ENCODE peak calls at places on chromosomes 16 and 17, in ten cellular contexts. One of them, this sample, is unnamed.

GRCh38 chr16:88639231-88640038 is 1.1 kb downstream of the IL17C start:
- DNase-seq in GOT3: no peak
- DNase-seq in amniotic stem cell: no peak
- DNase-seq in BE2C: no peak
- DNase-seq in left lung: no peak
- DNase-seq in GM04504: no peak
- DNase-seq in CD4-positive, alpha-beta T cell: no peak
- DNase-seq in AG10803: no peak
- DNase-seq in C1 segment of cervical spinal cord: no peak
- DNase-seq in fibroblast of pulmonary artery: no peak
- DNase-seq in this sample: no peak

GRCh38 chr16:62755938-62756337 is 719.7 kb upstream of the CDH8 start:
- DNase-seq in left lung: no peak
- DNase-seq in fibroblast of pulmonary artery: no peak
- DNase-seq in AG10803: no peak
- DNase-seq in CD4-positive, alpha-beta T cell: no peak
- DNase-seq in BE2C: no peak
- DNase-seq in GM04504: no peak
- DNase-seq in amniotic stem cell: no peak
- DNase-seq in C1 segment of cervical spinal cord: no peak
- DNase-seq in GOT3: no peak
- DNase-seq in this sample: no peak

GRCh38 chr17:45700171-45701090 is 83.7 kb upstream of the CRHR1 start:
- DNase-seq in GM04504: no peak
- DNase-seq in left lung: no peak
- DNase-seq in fibroblast of pulmonary artery: no peak
- DNase-seq in amniotic stem cell: no peak
- DNase-seq in CD4-positive, alpha-beta T cell: no peak
- DNase-seq in GOT3: no peak
- DNase-seq in BE2C: no peak
- DNase-seq in C1 segment of cervical spinal cord: no peak
- DNase-seq in AG10803: no peak
- DNase-seq in this sample: no peak

GRCh38 chr17:28843810-28844137 is 1.2 kb upstream of the FAM222B start:
- DNase-seq in C1 segment of cervical spinal cord: no peak
- DNase-seq in left lung: no peak
- DNase-seq in AG10803: no peak
- DNase-seq in GM04504: no peak
- DNase-seq in CD4-positive, alpha-beta T cell: no peak
- DNase-seq in BE2C: no peak
- DNase-seq in fibroblast of pulmonary artery: no peak
- DNase-seq in GOT3: no peak
- DNase-seq in amniotic stem cell: no peak
- DNase-seq in this sample: no peak

GRCh38 chr17:83075270-83075880 is 4.0 kb upstream of the METRNL start:
- DNase-seq in C1 segment of cervical spinal cord: no peak
- DNase-seq in fibroblast of pulmonary artery: no peak
- DNase-seq in BE2C: no peak
- DNase-seq in left lung: no peak
- DNase-seq in AG10803: no peak
- DNase-seq in GOT3: no peak
- DNase-seq in amniotic stem cell: no peak
- DNase-seq in CD4-positive, alpha-beta T cell: no peak
- DNase-seq in GM04504: no peak
- DNase-seq in this sample: no peak

GRCh38 chr17:67411396-67411795 is 34.3 kb downstream of the PITPNC1 start:
- DNase-seq in BE2C: no peak
- DNase-seq in CD4-positive, alpha-beta T cell: no peak
- DNase-seq in GOT3: no peak
- DNase-seq in amniotic stem cell: no peak
- DNase-seq in AG10803: no peak
- DNase-seq in C1 segment of cervical spinal cord: no peak
- DNase-seq in fibroblast of pulmonary artery: no peak
- DNase-seq in left lung: no peak
- DNase-seq in GM04504: no peak
- DNase-seq in this sample: no peak

GRCh38 chr16:726438-727290 is at the start of the genes CCDC78 and HAGHL:
- DNase-seq in AG10803: peak
- DNase-seq in GM04504: no peak
- DNase-seq in CD4-positive, alpha-beta T cell: no peak
- DNase-seq in BE2C: peak
- DNase-seq in C1 segment of cervical spinal cord: peak
- DNase-seq in fibroblast of pulmonary artery: peak
- DNase-seq in GOT3: no peak
- DNase-seq in amniotic stem cell: no peak
- DNase-seq in left lung: peak
- DNase-seq in this sample: peak

GRCh38 chr17:18959845-18960240 is 7.9 kb downstream of the SLC5A10 start:
- DNase-seq in AG10803: no peak
- DNase-seq in BE2C: no peak
- DNase-seq in GOT3: no peak
- DNase-seq in amniotic stem cell: no peak
- DNase-seq in left lung: no peak
- DNase-seq in CD4-positive, alpha-beta T cell: no peak
- DNase-seq in fibroblast of pulmonary artery: no peak
- DNase-seq in GM04504: no peak
- DNase-seq in C1 segment of cervical spinal cord: no peak
- DNase-seq in this sample: no peak

GRCh38 chr17:81514735-81515529 is 2.3 kb upstream of the ACTG1 start:
- DNase-seq in GOT3: peak
- DNase-seq in left lung: peak
- DNase-seq in fibroblast of pulmonary artery: peak
- DNase-seq in C1 segment of cervical spinal cord: peak
- DNase-seq in amniotic stem cell: peak
- DNase-seq in AG10803: peak
- DNase-seq in GM04504: peak
- DNase-seq in BE2C: peak
- DNase-seq in CD4-positive, alpha-beta T cell: no peak
- DNase-seq in this sample: no peak

GRCh38 chr16:10938321-10938720 is 3.9 kb downstream of the DEXI start:
- DNase-seq in GOT3: no peak
- DNase-seq in amniotic stem cell: no peak
- DNase-seq in C1 segment of cervical spinal cord: no peak
- DNase-seq in BE2C: no peak
- DNase-seq in CD4-positive, alpha-beta T cell: no peak
- DNase-seq in AG10803: no peak
- DNase-seq in left lung: no peak
- DNase-seq in GM04504: no peak
- DNase-seq in fibroblast of pulmonary artery: no peak
- DNase-seq in this sample: no peak

GRCh38 chr17:57823469-57824401 is 26.1 kb downstream of the MRPS23 start:
- DNase-seq in fibroblast of pulmonary artery: peak
- DNase-seq in BE2C: no peak
- DNase-seq in amniotic stem cell: no peak
- DNase-seq in CD4-positive, alpha-beta T cell: no peak
- DNase-seq in left lung: no peak
- DNase-seq in GOT3: no peak
- DNase-seq in AG10803: peak
- DNase-seq in GM04504: no peak
- DNase-seq in C1 segment of cervical spinal cord: no peak
- DNase-seq in this sample: no peak

GRCh38 chr16:82587289-82587688 is 39.5 kb upstream of the CDH13 start:
- DNase-seq in fibroblast of pulmonary artery: no peak
- DNase-seq in left lung: no peak
- DNase-seq in amniotic stem cell: no peak
- DNase-seq in AG10803: no peak
- DNase-seq in BE2C: no peak
- DNase-seq in C1 segment of cervical spinal cord: no peak
- DNase-seq in CD4-positive, alpha-beta T cell: no peak
- DNase-seq in GOT3: no peak
- DNase-seq in GM04504: no peak
- DNase-seq in this sample: no peak

GRCh38 chr16:58022601-58023371 is 2.8 kb upstream of the MMP15 start:
- DNase-seq in GOT3: no peak
- DNase-seq in amniotic stem cell: no peak
- DNase-seq in GM04504: no peak
- DNase-seq in AG10803: peak
- DNase-seq in C1 segment of cervical spinal cord: peak
- DNase-seq in BE2C: peak
- DNase-seq in left lung: peak
- DNase-seq in fibroblast of pulmonary artery: peak
- DNase-seq in CD4-positive, alpha-beta T cell: no peak
- DNase-seq in this sample: no peak

GRCh38 chr17:78677303-78678219 is 100.4 kb upstream of the DNAH17 start:
- DNase-seq in BE2C: no peak
- DNase-seq in AG10803: no peak
- DNase-seq in left lung: no peak
- DNase-seq in fibroblast of pulmonary artery: no peak
- DNase-seq in amniotic stem cell: no peak
- DNase-seq in CD4-positive, alpha-beta T cell: no peak
- DNase-seq in GOT3: no peak
- DNase-seq in GM04504: no peak
- DNase-seq in C1 segment of cervical spinal cord: no peak
- DNase-seq in this sample: no peak

GRCh38 chr17:79534111-79534510 is 76.7 kb downstream of the RBFOX3 start:
- DNase-seq in fibroblast of pulmonary artery: no peak
- DNase-seq in GOT3: no peak
- DNase-seq in amniotic stem cell: no peak
- DNase-seq in CD4-positive, alpha-beta T cell: no peak
- DNase-seq in GM04504: no peak
- DNase-seq in AG10803: no peak
- DNase-seq in C1 segment of cervical spinal cord: no peak
- DNase-seq in left lung: peak
- DNase-seq in BE2C: no peak
- DNase-seq in this sample: no peak

GRCh38 chr16:24851700-24852099 is 5.9 kb downstream of the SLC5A11 start:
- DNase-seq in amniotic stem cell: no peak
- DNase-seq in GOT3: no peak
- DNase-seq in GM04504: no peak
- DNase-seq in BE2C: no peak
- DNase-seq in C1 segment of cervical spinal cord: no peak
- DNase-seq in AG10803: no peak
- DNase-seq in CD4-positive, alpha-beta T cell: no peak
- DNase-seq in fibroblast of pulmonary artery: no peak
- DNase-seq in left lung: no peak
- DNase-seq in this sample: no peak

GRCh38 chr17:41785091-41785875 is 1.2 kb downstream of the JUP start:
- DNase-seq in left lung: no peak
- DNase-seq in fibroblast of pulmonary artery: peak
- DNase-seq in BE2C: no peak
- DNase-seq in GM04504: no peak
- DNase-seq in GOT3: no peak
- DNase-seq in C1 segment of cervical spinal cord: no peak
- DNase-seq in AG10803: no peak
- DNase-seq in amniotic stem cell: no peak
- DNase-seq in CD4-positive, alpha-beta T cell: no peak
- DNase-seq in this sample: no peak

GRCh38 chr17:73625006-73625405 is 19.2 kb downstream of the SDK2 start:
- DNase-seq in CD4-positive, alpha-beta T cell: no peak
- DNase-seq in GM04504: no peak
- DNase-seq in AG10803: no peak
- DNase-seq in left lung: no peak
- DNase-seq in amniotic stem cell: no peak
- DNase-seq in GOT3: no peak
- DNase-seq in C1 segment of cervical spinal cord: no peak
- DNase-seq in BE2C: no peak
- DNase-seq in fibroblast of pulmonary artery: no peak
- DNase-seq in this sample: no peak

GRCh38 chr17:28717578-28718316 is at the start of gene RAB34:
- DNase-seq in C1 segment of cervical spinal cord: peak
- DNase-seq in left lung: peak
- DNase-seq in GM04504: peak
- DNase-seq in BE2C: no peak
- DNase-seq in AG10803: peak
- DNase-seq in amniotic stem cell: peak
- DNase-seq in GOT3: peak
- DNase-seq in CD4-positive, alpha-beta T cell: no peak
- DNase-seq in fibroblast of pulmonary artery: peak
- DNase-seq in this sample: no peak

GRCh38 chr16:84072014-84072413 is 29.4 kb upstream of the SLC38A8 start:
- DNase-seq in BE2C: no peak
- DNase-seq in left lung: no peak
- DNase-seq in GOT3: no peak
- DNase-seq in GM04504: no peak
- DNase-seq in amniotic stem cell: no peak
- DNase-seq in CD4-positive, alpha-beta T cell: no peak
- DNase-seq in fibroblast of pulmonary artery: peak
- DNase-seq in C1 segment of cervical spinal cord: no peak
- DNase-seq in AG10803: no peak
- DNase-seq in this sample: no peak

GRCh38 chr17:6525111-6525510 is 31.2 kb downstream of the PITPNM3 start:
- DNase-seq in AG10803: no peak
- DNase-seq in CD4-positive, alpha-beta T cell: no peak
- DNase-seq in fibroblast of pulmonary artery: no peak
- DNase-seq in left lung: no peak
- DNase-seq in C1 segment of cervical spinal cord: no peak
- DNase-seq in GM04504: no peak
- DNase-seq in BE2C: no peak
- DNase-seq in amniotic stem cell: no peak
- DNase-seq in GOT3: no peak
- DNase-seq in this sample: no peak

This sample was measured in CD8-positive, alpha-beta T cell.